ENCODE peak calls at places on chromosomes 11 and 22, in seven cellular contexts. B, S, H, A, E, N and X are unnamed samples.

GRCh38 chr22:45552580-45553332 is 50.1 kb downstream of the FBLN1 start:
- DNase-seq in S (peak), B (peak), E (peak), A (no peak), N (no peak), H (no peak), X (peak)

GRCh38 chr11:65606876-65607613 is 7.0 kb downstream of the MAP3K11 start:
- DNase-seq in B (peak), E (peak), A (peak), N (no peak), S (peak), H (peak), X (peak)

GRCh38 chr11:65340226-65340625 is 6.6 kb downstream of the DPF2 start:
- DNase-seq in H (no peak), S (no peak), A (no peak), E (no peak), N (no peak), B (no peak), X (no peak)

GRCh38 chr22:48758905-48759875 is 1068.5 kb downstream of the BRD1 start:
- DNase-seq in E (no peak), B (peak), H (no peak), N (no peak), A (peak), S (no peak), X (peak)

GRCh38 chr11:26480041-26480440 is 92.0 kb downstream of the MUC15 start:
- DNase-seq in N (no peak), S (no peak), B (no peak), H (no peak), A (no peak), E (no peak), X (no peak)

GRCh38 chr22:43884600-43885318 is 7.1 kb downstream of the PNPLA5 start:
- DNase-seq in H (peak), N (peak), E (no peak), S (peak), A (no peak), B (peak), X (peak)

GRCh38 chr11:2830030-2830812 is 55.4 kb downstream of the CDKN1C start:
- DNase-seq in B (peak), H (no peak), E (no peak), S (no peak), N (no peak), A (no peak), X (no peak)

GRCh38 chr11:102831128-102831708 is 12.2 kb downstream of the MMP3 start:
- DNase-seq in B (peak), H (peak), S (peak), N (no peak), E (no peak), A (no peak), X (peak)

GRCh38 chr11:62614275-62614674 is 1.2 kb downstream of the ROM1 start:
- DNase-seq in B (no peak), N (no peak), S (no peak), A (no peak), H (peak), E (no peak), X (peak)

GRCh38 chr11:69487849-69488542 is 6.5 kb downstream of the LINC01488 start:
- DNase-seq in S (no peak), H (no peak), B (peak), N (no peak), A (no peak), E (no peak), X (no peak)

GRCh38 chr11:123231263-123231662 is 36.2 kb upstream of the CLMP start:
- DNase-seq in N (no peak), A (no peak), B (no peak), S (no peak), E (peak), H (peak), X (no peak)

GRCh38 chr11:118008271-118008903 is 22.2 kb downstream of the IL10RA start:
- DNase-seq in H (no peak), N (no peak), S (no peak), B (peak), E (no peak), A (no peak), X (no peak)

GRCh38 chr22:35517769-35518530 is 22.7 kb upstream of the RASD2 start:
- DNase-seq in A (no peak), E (no peak), B (peak), S (no peak), N (no peak), H (peak), X (peak)

GRCh38 chr11:1053121-1053901 is 16.8 kb upstream of the MUC6 start:
- DNase-seq in N (no peak), A (no peak), E (no peak), H (no peak), B (peak), S (no peak), X (no peak)

GRCh38 chr11:123519055-123519796 is 89.2 kb downstream of the GRAMD1B start:
- DNase-seq in N (no peak), A (no peak), E (no peak), S (no peak), B (no peak), H (peak), X (peak)